ENCODE peak calls at places on chromosomes 16 and 17, in seven cellular contexts. W, M, T, Y, J, F and H are unnamed samples.

GRCh38 chr16:8798174-8798527 is 512 bp downstream of the PMM2 start:
- DNase-seq in Y (no peak), F (no peak), W (peak), J (no peak), T (no peak), M (no peak), H (no peak)

GRCh38 chr17:39676198-39676819 is 8.1 kb downstream of the PNMT start:
- DNase-seq in W (no peak), M (peak), T (peak), J (peak), F (peak), Y (peak), H (no peak)

GRCh38 chr17:9256944-9257629 is 235.8 kb downstream of the NTN1 start:
- DNase-seq in J (no peak), Y (no peak), W (peak), T (no peak), F (no peak), M (no peak), H (no peak)

GRCh38 chr17:27247071-27247957 is 46.6 kb upstream of the WSB1 start:
- DNase-seq in F (peak), W (peak), M (peak), J (no peak), T (peak), Y (peak), H (no peak)

GRCh38 chr16:84240455-84240854 is 643 bp upstream of the KCNG4 start:
- DNase-seq in T (no peak), Y (no peak), J (no peak), W (no peak), F (no peak), M (no peak), H (no peak)

GRCh38 chr17:11668633-11669032 is 70.4 kb downstream of the DNAH9 start:
- DNase-seq in M (no peak), F (no peak), T (no peak), Y (no peak), J (no peak), W (no peak), H (no peak)

GRCh38 chr17:77264617-77265230 is 124.0 kb downstream of the SEC14L1 start:
- DNase-seq in T (no peak), F (no peak), M (no peak), Y (no peak), J (no peak), W (no peak), H (no peak)

GRCh38 chr16:1788708-1789100 is 4.8 kb downstream of the IGFALS start:
- DNase-seq in J (no peak), F (no peak), T (no peak), W (no peak), M (peak), Y (peak), H (no peak)

GRCh38 chr17:78857266-78857665 is 16.7 kb upstream of the USP36 start:
- DNase-seq in F (no peak), Y (no peak), W (no peak), T (no peak), M (no peak), J (no peak), H (no peak)

GRCh38 chr17:39628655-39629493 is 2.1 kb downstream of the PPP1R1B start:
- DNase-seq in T (peak), Y (no peak), W (no peak), F (no peak), J (no peak), M (no peak), H (no peak)

GRCh38 chr17:73759324-73760185 is 115.3 kb upstream of the SDK2 start:
- DNase-seq in T (no peak), J (no peak), F (no peak), M (no peak), Y (no peak), W (no peak), H (no peak)

GRCh38 chr16:69921125-69921524 is 30.0 kb upstream of the CLEC18A start:
- DNase-seq in F (peak), M (no peak), J (no peak), W (peak), Y (no peak), T (no peak), H (peak)

GRCh38 chr17:68108313-68109000 is 72.9 kb downstream of the KPNA2 start:
- DNase-seq in F (no peak), T (no peak), J (no peak), W (no peak), M (no peak), Y (no peak), H (no peak)

GRCh38 chr16:83356266-83356665 is 451.5 kb upstream of the HSBP1 start:
- DNase-seq in W (peak), Y (no peak), T (no peak), J (no peak), F (peak), M (no peak), H (peak)

GRCh38 chr17:33986088-33986487 is 269.0 kb upstream of the CCL2 start:
- DNase-seq in T (no peak), M (no peak), W (no peak), F (no peak), J (no peak), Y (no peak), H (no peak)

GRCh38 chr16:86371083-86371803 is 139.1 kb upstream of the FOXF1 start:
- DNase-seq in Y (no peak), F (no peak), J (no peak), M (no peak), T (no peak), W (no peak), H (no peak)

GRCh38 chr17:79788455-79788854 is 8.4 kb downstream of the CBX8 start:
- DNase-seq in T (no peak), Y (no peak), J (no peak), M (no peak), F (no peak), W (no peak), H (no peak)

GRCh38 chr16:86665319-86665675 is 86.9 kb downstream of the FOXL1 start:
- DNase-seq in J (no peak), F (peak), Y (no peak), T (no peak), M (no peak), W (peak), H (no peak)

GRCh38 chr16:87056083-87056482 is 261.1 kb downstream of the C16orf95 start:
- DNase-seq in J (no peak), Y (no peak), F (peak), W (peak), M (no peak), T (no peak), H (no peak)

GRCh38 chr17:12821376-12821940 is 32.2 kb downstream of the ARHGAP44 start:
- DNase-seq in T (no peak), W (peak), Y (no peak), J (no peak), M (no peak), F (peak), H (no peak)

GRCh38 chr16:89827383-89828198 is 684 bp upstream of the SPIRE2 start:
- DNase-seq in W (peak), M (peak), F (peak), Y (peak), T (peak), J (peak), H (peak)

GRCh38 chr16:50718061-50718760 is 23.7 kb upstream of the CYLD start:
- DNase-seq in M (no peak), Y (no peak), T (no peak), J (no peak), F (peak), W (peak), H (no peak)

GRCh38 chr16:23245268-23245667 is 56.8 kb upstream of the SCNN1B start:
- DNase-seq in Y (peak), M (no peak), T (no peak), W (no peak), F (no peak), J (no peak), H (no peak)

GRCh38 chr17:78116411-78116810 is 12.1 kb downstream of the TMC6 start:
- DNase-seq in W (no peak), Y (no peak), F (no peak), M (no peak), T (no peak), J (no peak), H (no peak)

GRCh38 chr17:8377422-8377821 is 918 bp upstream of the KRABD2 start:
- DNase-seq in J (no peak), F (no peak), M (no peak), Y (no peak), W (no peak), T (no peak), H (no peak)

GRCh38 chr17:40598928-40599627 is 33.8 kb upstream of the CCR7 start:
- DNase-seq in W (peak), M (no peak), F (peak), T (no peak), Y (no peak), J (no peak), H (no peak)

GRCh38 chr16:54694651-54695050 is 236.0 kb upstream of the IRX5 start:
- DNase-seq in T (no peak), W (no peak), F (no peak), Y (no peak), J (no peak), M (no peak), H (no peak)

GRCh38 chr17:27568216-27568615 is 62.8 kb upstream of the LGALS9 start:
- DNase-seq in W (no peak), J (no peak), T (no peak), F (no peak), M (no peak), Y (no peak), H (no peak)

GRCh38 chr17:29012535-29012934 is 6.7 kb upstream of the SEZ6 start:
- DNase-seq in J (no peak), M (no peak), T (no peak), W (no peak), Y (no peak), F (peak), H (no peak)

DNA sequence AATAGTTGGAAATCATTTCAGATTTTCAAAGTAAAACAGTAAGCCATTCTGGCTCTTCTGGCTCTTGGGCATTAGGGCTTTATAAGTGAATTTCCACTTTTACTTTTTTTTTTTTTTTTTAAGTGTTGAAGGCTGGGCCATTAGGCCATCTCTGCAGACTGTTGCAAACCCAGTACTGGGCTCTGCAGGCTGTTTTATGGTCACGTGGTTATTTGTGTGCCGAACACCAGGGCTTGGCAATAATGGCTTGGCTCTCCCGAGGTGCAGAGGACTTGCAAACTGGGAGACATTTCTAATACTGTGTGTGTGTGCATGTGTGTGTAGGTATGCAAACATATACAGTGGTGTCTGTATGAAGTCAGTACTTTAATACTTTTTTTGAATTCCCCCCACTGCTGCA is 194.9 kb upstream of the CDH5 start:
- DNase-seq in T (no peak), W (no peak), M (no peak), F (no peak), Y (no peak), J (no peak), H (no peak)
- TF ChIP-seq CTCF in T (no peak), W (no peak), M (no peak), F (no peak), Y (no peak), J (no peak), H (no peak)

DNA sequence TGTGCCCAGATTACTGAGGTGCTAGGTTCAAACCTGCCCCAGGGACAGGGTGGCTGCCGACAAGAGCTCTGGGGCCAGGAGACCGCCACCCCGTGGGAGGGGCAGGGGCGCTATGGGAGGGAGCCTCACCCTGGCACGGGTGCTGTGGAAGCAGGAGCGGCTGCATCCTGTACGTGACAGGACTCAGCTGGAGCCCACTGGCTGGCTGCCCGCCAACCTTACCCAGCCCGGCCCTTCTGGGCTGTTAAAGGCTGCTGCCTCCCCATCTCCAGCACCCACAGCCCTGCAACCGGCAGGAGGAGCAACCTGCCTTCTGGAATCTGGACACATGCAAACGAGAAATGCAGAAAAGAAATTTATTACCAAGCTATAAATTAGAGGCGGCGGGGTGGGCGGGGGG is 11.2 kb downstream of the PAM16 start:
- DNase-seq in W (peak), F (peak), Y (peak), M (no peak), J (no peak), T (peak), H (no peak)
- H3K4me3 ChIP-seq in W (no peak), F (no peak), Y (no peak), M (no peak), J (no peak), T (no peak), H (no peak)

GRCh38 chr17:45663772-45664171 is 120.3 kb upstream of the CRHR1 start:
- DNase-seq in F (no peak), M (no peak), W (no peak), Y (no peak), J (no peak), T (no peak), H (no peak)
- TF ChIP-seq CTCF in F (no peak), M (no peak), W (no peak), Y (no peak), J (no peak), T (no peak), H (no peak)

GRCh38 chr16:67667434-67667816 is 811 bp downstream of the C16orf86 start:
- DNase-seq in Y (no peak), W (no peak), M (no peak), T (no peak), F (no peak), J (no peak), H (no peak)

GRCh38 chr16:67668495-67669157 is 2.0 kb downstream of the C16orf86 start:
- DNase-seq in M (no peak), W (no peak), F (no peak), Y (peak), T (no peak), J (no peak), H (no peak)

GRCh38 chr16:67669499-67670101 is 3.0 kb downstream of the C16orf86 start:
- DNase-seq in Y (no peak), J (no peak), M (no peak), F (no peak), W (no peak), T (no peak), H (no peak)

GRCh38 chr16:67666538-67667433 is at the start of the genes C16orf86 and ENKD1:
- DNase-seq in W (peak), M (peak), Y (peak), T (peak), J (peak), F (peak), H (peak)

GRCh38 chr16:67667817-67668494 is 1.3 kb downstream of the C16orf86 start:
- DNase-seq in T (peak), M (peak), F (peak), J (peak), Y (peak), W (peak), H (peak)
- H3K4me3 ChIP-seq in T (peak), M (no peak), F (no peak), J (peak), Y (peak), W (no peak), H (peak)

GRCh38 chr16:88750854-88751253 is 34.2 kb downstream of the PIEZO1 start:
- DNase-seq in J (no peak), F (no peak), M (no peak), W (no peak), Y (no peak), T (no peak), H (no peak)
- TF ChIP-seq CTCF in J (no peak), F (no peak), M (no peak), W (no peak), Y (no peak), T (no peak), H (no peak)

GRCh38 chr16:4570688-4571321 is 14.7 kb downstream of the C16orf96 start:
- DNase-seq in Y (no peak), F (no peak), T (no peak), M (no peak), W (no peak), J (no peak), H (no peak)
- H3K4me3 ChIP-seq in Y (no peak), F (no peak), T (no peak), M (no peak), W (no peak), J (no peak), H (no peak)

DNA sequence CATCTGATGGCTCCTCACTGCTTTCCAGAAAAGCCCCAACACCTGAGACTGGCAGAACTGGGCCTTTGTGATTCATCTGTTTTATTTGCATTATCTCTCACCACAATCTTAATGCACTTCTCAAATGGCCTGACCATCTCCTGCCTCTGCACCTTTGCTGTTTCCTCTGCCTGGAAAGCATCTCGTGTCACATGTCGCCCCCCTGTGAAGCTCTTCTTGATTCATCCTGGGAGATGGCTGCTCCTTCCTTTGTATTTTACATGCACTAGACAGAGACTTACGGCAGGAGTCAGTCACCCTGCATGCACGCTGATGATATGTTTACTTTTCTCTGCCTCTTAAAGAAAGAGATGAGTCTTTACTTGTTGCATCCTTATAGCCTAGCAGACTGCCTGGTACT is 30.0 kb downstream of the HNF1B start:
- DNase-seq in F (no peak), J (no peak), M (no peak), W (peak), T (no peak), Y (no peak), H (no peak)
- TF ChIP-seq CTCF in F (no peak), J (no peak), M (no peak), W (peak), T (no peak), Y (no peak), H (no peak)

DNA sequence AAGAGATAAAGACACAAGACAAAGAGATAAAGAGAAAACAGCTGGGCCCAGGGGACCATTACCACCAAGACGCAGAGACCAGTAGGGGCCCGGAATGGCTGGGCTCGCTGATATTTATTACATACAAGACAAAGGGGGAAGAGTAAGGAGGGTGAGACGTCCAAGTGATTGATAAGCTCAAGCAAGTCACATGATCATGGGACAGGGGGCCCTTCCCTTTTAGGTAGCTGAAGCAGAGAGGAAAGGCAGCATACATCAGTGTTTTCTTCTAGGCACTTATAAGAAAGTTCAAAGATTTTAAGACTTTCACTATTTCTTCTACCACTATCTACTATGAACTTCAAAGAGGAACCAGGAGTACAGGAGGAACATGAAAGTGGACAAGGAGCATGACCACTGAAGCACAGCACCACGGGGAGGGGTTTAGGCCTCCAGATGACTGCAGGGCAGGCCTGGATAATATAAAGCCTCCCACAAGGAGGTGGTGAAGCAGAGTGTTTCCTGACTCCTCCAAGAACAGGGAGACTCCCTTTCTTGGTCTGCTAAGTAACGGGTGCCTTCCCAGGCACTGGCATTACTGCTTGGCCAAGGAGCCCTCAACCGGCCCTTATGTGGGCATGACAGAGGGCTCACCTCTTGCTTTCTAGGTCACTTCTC is 63.9 kb upstream of the ARL4D start:
- DNase-seq in Y (no peak), J (no peak), M (no peak), W (no peak), F (no peak), T (no peak), H (no peak)
- H3K4me3 ChIP-seq in Y (no peak), J (no peak), M (no peak), W (no peak), F (no peak), T (no peak), H (no peak)

GRCh38 chr16:88748364-88748763 is 36.7 kb downstream of the PIEZO1 start:
- DNase-seq in J (no peak), Y (no peak), W (no peak), F (no peak), T (no peak), M (no peak), H (no peak)
- TF ChIP-seq CTCF in J (no peak), Y (no peak), W (no peak), F (no peak), T (no peak), M (no peak), H (no peak)

GRCh38 chr16:49651226-49651625 is 204.7 kb downstream of the ZNF423 start:
- DNase-seq in Y (no peak), T (no peak), W (no peak), J (no peak), M (no peak), F (no peak), H (no peak)
- H3K4me3 ChIP-seq in Y (no peak), T (no peak), W (no peak), J (no peak), M (no peak), F (no peak), H (no peak)